ENCODE peak calls at places on chromosomes 13 and 19, in seven cellular contexts. Q, H, Z, V, T, P and N are unnamed samples.

GRCh38 chr19:57903298-57904174 is 12.9 kb downstream of the ZNF417 start:
- DNase-seq in P (peak), H (peak), T (no peak), V (no peak), Z (no peak), Q (no peak), N (peak)

GRCh38 chr19:8698433-8699063 is at the start of gene ACTL9:
- DNase-seq in Q (no peak), Z (no peak), P (no peak), V (no peak), H (no peak), T (no peak), N (no peak)

GRCh38 chr19:18514800-18515682 is 6.8 kb downstream of the ELL start:
- DNase-seq in Q (peak), Z (no peak), H (peak), V (peak), P (peak), T (peak), N (peak)

GRCh38 chr13:95480131-95480545 is 72.4 kb upstream of the CLDN10 start:
- DNase-seq in T (no peak), P (no peak), Q (no peak), H (no peak), V (no peak), Z (no peak), N (no peak)

GRCh38 chr13:51823351-51823750 is 19.4 kb upstream of the DHRS12 start:
- DNase-seq in Q (no peak), H (no peak), T (no peak), P (no peak), V (no peak), Z (no peak), N (no peak)

GRCh38 chr19:10855879-10856522 is 7.8 kb downstream of the C19orf38 start:
- DNase-seq in P (no peak), H (peak), T (no peak), V (no peak), Q (peak), Z (no peak), N (no peak)

GRCh38 chr13:23810842-23811241 is 78.4 kb downstream of the MIPEP start:
- DNase-seq in T (no peak), H (no peak), P (no peak), Q (no peak), Z (no peak), V (no peak), N (no peak)

GRCh38 chr13:23325191-23325590 is 108.3 kb downstream of the SACS start:
- DNase-seq in T (no peak), Q (no peak), Z (no peak), V (no peak), P (no peak), H (no peak), N (no peak)

GRCh38 chr13:79018166-79018565 is 359.2 kb upstream of the OBI1 start:
- DNase-seq in P (no peak), T (no peak), Z (no peak), Q (no peak), H (no peak), V (no peak), N (no peak)

GRCh38 chr19:13102666-13103584 is at the start of gene LYL1:
- DNase-seq in H (no peak), P (no peak), T (peak), Q (peak), Z (no peak), V (no peak), N (peak)

GRCh38 chr19:30645946-30646577 is 273.9 kb downstream of the ZNF536 start:
- DNase-seq in Z (no peak), Q (no peak), T (no peak), P (no peak), H (no peak), V (no peak), N (no peak)

GRCh38 chr13:81425286-81425685 is 1084.4 kb upstream of the SPRY2 start:
- DNase-seq in Q (no peak), H (no peak), Z (no peak), P (no peak), V (no peak), T (no peak), N (no peak)

GRCh38 chr19:17993076-17993813 is 14.7 kb upstream of the ARRDC2 start:
- DNase-seq in Z (no peak), H (no peak), V (no peak), Q (no peak), P (no peak), T (no peak), N (no peak)

GRCh38 chr13:44412341-44412935 is 38.8 kb downstream of the SERP2 start:
- DNase-seq in P (no peak), Z (no peak), V (no peak), H (no peak), T (no peak), Q (no peak), N (no peak)

GRCh38 chr13:52036037-52036436 is 11.5 kb downstream of the UTP14C start:
- DNase-seq in Z (no peak), H (no peak), Q (no peak), T (no peak), P (no peak), V (no peak), N (no peak)

GRCh38 chr19:58356236-58356970 is 3.1 kb upstream of the A1BG start:
- DNase-seq in P (peak), V (no peak), H (peak), Q (no peak), T (no peak), Z (no peak), N (peak)

GRCh38 chr13:52711277-52711676 is 28.3 kb downstream of the CNMD start:
- DNase-seq in H (no peak), Q (no peak), T (no peak), P (no peak), V (no peak), Z (no peak), N (no peak)

GRCh38 chr13:112725346-112726017 is 35.6 kb downstream of the ATP11A start:
- DNase-seq in V (no peak), H (peak), Q (no peak), P (peak), Z (no peak), T (no peak), N (no peak)

GRCh38 chr19:42420055-42420544 is 7.1 kb downstream of the LIPE start:
- DNase-seq in H (peak), P (peak), T (peak), Q (peak), Z (no peak), V (peak), N (peak)

GRCh38 chr13:60146491-60146890 is 17.2 kb downstream of the DIAPH3 start:
- DNase-seq in P (peak), H (peak), T (no peak), Q (no peak), V (no peak), Z (no peak), N (peak)

GRCh38 chr19:38482496-38482895 is 49.0 kb downstream of the RYR1 start:
- DNase-seq in H (no peak), Q (no peak), T (no peak), Z (no peak), P (no peak), V (no peak), N (no peak)

GRCh38 chr19:51552996-51553725 is 17.9 kb upstream of the ZNF175 start:
- DNase-seq in Z (no peak), T (peak), Q (peak), P (peak), V (peak), H (peak), N (peak)

GRCh38 chr19:55689366-55690108 is 14.5 kb downstream of the EPN1 start:
- DNase-seq in Z (no peak), V (no peak), Q (no peak), H (no peak), T (no peak), P (no peak), N (no peak)

GRCh38 chr13:95644611-95645052 is at the start of gene DZIP1:
- DNase-seq in V (no peak), Q (peak), H (peak), P (peak), Z (peak), T (peak), N (peak)

GRCh38 chr13:82654851-82655517 is 1227.3 kb downstream of the SLITRK1 start:
- DNase-seq in H (peak), V (no peak), P (peak), Z (peak), Q (peak), T (peak), N (peak)

GRCh38 chr13:25715760-25716159 is 336.1 kb downstream of the SHISA2 start:
- DNase-seq in T (no peak), P (no peak), Q (no peak), Z (no peak), V (no peak), H (no peak), N (no peak)

GRCh38 chr19:2239771-2240770 is 3.4 kb downstream of the SF3A2 start:
- DNase-seq in T (no peak), Q (no peak), V (no peak), Z (no peak), P (peak), H (peak), N (peak)

GRCh38 chr19:3586124-3586626 is 897 bp downstream of the GIPC3 start:
- DNase-seq in Z (no peak), T (no peak), P (no peak), Q (no peak), V (no peak), H (no peak), N (no peak)

GRCh38 chr13:75437582-75438318 is 44.2 kb downstream of the TBC1D4 start:
- DNase-seq in V (no peak), T (no peak), H (peak), Q (no peak), P (peak), Z (no peak), N (peak)

GRCh38 chr13:111659236-111659635 is 338.8 kb downstream of the TEX29 start:
- DNase-seq in Q (no peak), Z (no peak), V (no peak), T (no peak), P (no peak), H (no peak), N (no peak)

GRCh38 chr19:43527860-43528622 is 1.0 kb upstream of the ETHE1 start:
- DNase-seq in H (peak), V (no peak), P (peak), T (no peak), Q (peak), Z (peak), N (peak)

GRCh38 chr19:16379521-16380313 is 55.1 kb downstream of the KLF2 start:
- DNase-seq in P (no peak), H (no peak), T (no peak), Z (no peak), V (no peak), Q (peak), N (no peak)

GRCh38 chr19:16381756-16382401 is 57.3 kb downstream of the KLF2 start:
- DNase-seq in T (peak), V (no peak), Z (peak), Q (peak), H (peak), P (peak), N (peak)

GRCh38 chr19:16382775-16383543 is 58.3 kb downstream of the KLF2 start:
- DNase-seq in Q (peak), V (peak), H (peak), Z (peak), P (peak), T (peak), N (peak)

GRCh38 chr19:16380314-16380695 is 55.7 kb downstream of the KLF2 start:
- DNase-seq in Q (peak), T (no peak), H (no peak), V (no peak), P (no peak), Z (no peak), N (no peak)

DNA sequence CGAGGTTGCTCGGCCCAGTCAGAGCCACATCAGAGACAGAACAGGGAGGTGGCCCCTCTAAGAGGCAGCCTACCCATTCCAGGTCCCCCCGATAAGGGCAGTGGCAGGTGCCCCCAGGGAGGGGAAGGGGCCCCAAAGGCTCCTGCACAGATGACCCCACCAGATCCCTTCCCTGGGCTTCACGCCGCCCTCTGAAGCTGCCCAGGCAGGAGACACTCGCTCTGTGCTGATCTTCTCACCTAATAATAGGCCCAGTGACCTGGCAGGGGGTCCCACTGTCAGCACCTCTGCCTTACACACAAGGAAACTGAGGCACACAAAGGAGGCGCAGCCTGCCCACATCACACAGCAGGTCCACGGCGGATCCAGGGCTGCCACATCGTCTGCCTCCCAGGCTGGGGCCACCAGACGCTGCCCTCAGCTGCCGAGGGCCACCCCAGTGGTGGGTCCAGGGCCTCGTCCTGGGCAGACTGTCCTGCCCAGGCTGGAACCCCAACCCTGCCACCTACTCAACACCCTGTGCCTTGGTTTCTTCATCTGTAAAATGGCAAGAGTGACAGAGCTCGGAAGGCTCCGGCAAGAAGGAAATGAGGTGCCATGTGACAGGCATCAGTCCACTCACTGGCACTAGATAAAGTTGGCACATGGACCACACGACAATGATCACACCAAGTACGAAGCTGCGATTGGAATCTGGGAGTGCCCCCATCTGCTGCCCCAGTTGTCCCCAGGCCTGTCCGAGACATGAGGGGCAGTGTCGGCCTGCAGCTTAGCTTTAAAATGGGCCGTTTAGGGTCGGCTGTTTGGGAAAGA is 56.5 kb downstream of the KLF2 start:
- DNase-seq in H (no peak), P (no peak), Z (no peak), V (no peak), T (no peak), Q (peak), N (no peak)
- H3K4me3 ChIP-seq in H (no peak), P (no peak), Z (no peak), V (peak), T (no peak), Q (no peak), N (no peak)

GRCh38 chr19:47375694-47376588 is 26.8 kb downstream of the DHX34 start:
- DNase-seq in Z (no peak), Q (no peak), V (no peak), H (no peak), T (no peak), P (no peak), N (no peak)

GRCh38 chr19:47377208-47377701 is 28.1 kb downstream of the DHX34 start:
- DNase-seq in Q (peak), V (no peak), H (no peak), T (peak), P (no peak), Z (no peak), N (no peak)

GRCh38 chr19:47376589-47377144 is 27.6 kb downstream of the DHX34 start:
- DNase-seq in H (no peak), Z (no peak), V (no peak), T (no peak), P (no peak), Q (no peak), N (no peak)

GRCh38 chr19:47373246-47374240 is 24.4 kb downstream of the DHX34 start:
- DNase-seq in H (no peak), P (no peak), V (no peak), T (no peak), Z (no peak), Q (no peak), N (no peak)

GRCh38 chr19:47374876-47375693 is 26.0 kb downstream of the DHX34 start:
- DNase-seq in T (no peak), Q (no peak), H (no peak), V (no peak), Z (no peak), P (no peak), N (no peak)
- H3K4me3 ChIP-seq in T (no peak), Q (no peak), H (no peak), V (no peak), Z (no peak), P (no peak), N (no peak)

GRCh38 chr19:44846455-44847143 is 502 bp downstream of the NECTIN2 start:
- DNase-seq in T (no peak), Q (peak), Z (no peak), H (peak), V (no peak), P (peak), N (peak)
- H3K4me3 ChIP-seq in T (peak), Q (peak), Z (peak), H (peak), V (peak), P (peak), N (peak)

DNA sequence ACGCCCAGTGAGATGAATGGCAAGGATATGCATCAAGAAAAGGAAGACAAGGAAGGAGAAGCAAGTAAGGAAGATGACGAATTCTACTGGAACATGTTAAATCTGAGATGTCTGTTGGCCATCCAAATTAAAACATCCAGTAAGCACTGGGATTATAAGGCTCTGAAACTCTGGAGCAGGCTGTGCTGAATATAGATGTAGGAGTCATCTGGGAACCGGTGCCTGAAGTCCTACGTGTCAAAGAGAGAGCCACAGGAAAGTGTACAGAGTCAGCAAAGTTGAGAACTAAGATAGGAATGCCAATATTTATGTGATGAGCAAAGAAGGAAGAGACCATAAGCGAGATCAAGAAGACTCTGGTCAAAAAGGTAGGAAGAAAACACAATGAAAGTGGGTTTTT is 51.0 kb upstream of the EEF1AKMT1 start:
- DNase-seq in T (no peak), Q (no peak), H (peak), Z (no peak), P (peak), V (no peak), N (peak)
- H3K4me3 ChIP-seq in T (no peak), Q (no peak), H (no peak), Z (no peak), P (no peak), V (no peak), N (no peak)

GRCh38 chr19:48295458-48295857 is 25.6 kb downstream of the ZNF114 start:
- DNase-seq in P (no peak), Z (no peak), H (no peak), T (no peak), V (no peak), Q (no peak), N (no peak)

GRCh38 chr19:48292798-48293197 is 22.9 kb downstream of the ZNF114 start:
- DNase-seq in Q (no peak), T (no peak), H (peak), V (no peak), P (peak), Z (no peak), N (peak)

GRCh38 chr19:48290923-48291700 is 21.2 kb downstream of the ZNF114 start:
- DNase-seq in Q (peak), Z (peak), T (peak), P (peak), V (peak), H (peak), N (peak)

GRCh38 chr19:48287748-48288147 is 17.9 kb downstream of the ZNF114 start:
- DNase-seq in Z (no peak), V (no peak), H (no peak), P (no peak), Q (no peak), T (no peak), N (no peak)

DNA sequence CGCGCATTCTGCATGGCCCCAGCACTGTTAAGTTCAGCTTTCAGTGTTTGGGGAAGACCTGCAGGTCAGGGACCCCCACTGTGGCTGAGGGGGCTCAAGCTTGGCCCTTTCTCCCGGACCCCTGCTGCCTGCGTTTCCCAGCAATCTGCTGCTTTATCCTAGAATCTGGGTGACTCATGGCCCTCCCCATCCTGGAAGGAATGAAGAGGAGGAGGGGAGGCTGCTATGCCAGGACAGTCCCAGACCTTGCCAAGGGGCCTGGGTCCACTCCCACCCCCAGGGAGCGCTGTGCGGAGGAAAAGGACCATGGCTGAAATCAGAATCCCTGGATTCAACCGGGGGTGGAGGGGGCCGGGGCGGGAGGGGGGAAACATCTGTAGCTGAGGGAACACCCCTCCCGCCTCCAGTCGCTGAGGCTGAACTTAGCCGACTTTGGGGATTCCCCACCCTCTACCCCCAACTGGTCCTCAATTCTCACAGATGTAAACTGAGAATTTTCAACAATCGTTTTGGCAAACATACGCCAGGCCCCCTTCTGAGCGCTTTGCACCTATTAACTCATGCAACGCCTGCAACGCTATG is 20.6 kb downstream of the ZNF114 start:
- DNase-seq in Q (no peak), P (peak), T (no peak), Z (no peak), V (no peak), H (peak), N (peak)
- H3K4me3 ChIP-seq in Q (no peak), P (peak), T (peak), Z (peak), V (no peak), H (peak), N (peak)

DNA sequence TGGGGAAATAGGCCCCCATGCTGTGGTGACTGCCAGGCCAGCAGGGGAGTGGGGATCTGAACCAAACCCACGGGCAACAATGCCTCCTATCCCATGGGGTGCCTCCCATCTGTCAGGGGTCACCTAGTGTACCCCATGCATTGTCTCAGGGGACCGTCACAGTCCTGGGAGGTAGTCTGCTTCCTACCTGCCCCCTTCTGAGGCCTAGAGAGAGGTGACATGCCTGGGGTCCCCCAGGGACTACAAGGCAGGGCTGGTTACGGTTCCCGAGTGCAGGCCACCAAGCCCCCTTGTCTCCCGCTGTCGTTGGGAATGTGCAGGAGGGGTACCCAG is 11.1 kb downstream of the NDUFB7 start:
- DNase-seq in P (no peak), Q (no peak), H (no peak), T (no peak), Z (no peak), V (no peak), N (no peak)
- H3K4me3 ChIP-seq in P (no peak), Q (no peak), H (no peak), T (no peak), Z (no peak), V (no peak), N (no peak)